ENCODE peak calls at places on chromosomes 11 and 22, in seven cellular contexts. Z is K562, E is A549, I is stomach, Y is left ventricle myocardium inferior, H is GM23338, A is HepG2. B is an unnamed sample.

GRCh38 chr11:119472186-119472855 is 49.3 kb upstream of the THY1 start:
- DNase-seq in H (no peak), I (peak; percentile 20), Y (no peak), E (no peak), A (peak; percentile 84), Z (no peak), B (no peak)

GRCh38 chr11:21636561-21636960 is 556.3 kb upstream of the ANO5 start:
- DNase-seq in I (no peak), H (no peak), Z (no peak), Y (no peak), A (no peak), E (no peak), B (no peak)

GRCh38 chr11:118113031-118113430 is 26.3 kb upstream of the SMIM35 start:
- DNase-seq in I (no peak), A (no peak), Z (no peak), E (no peak), H (no peak), Y (no peak), B (no peak)

GRCh38 chr11:10579700-10580099 is 11.2 kb upstream of the LYVE1 start:
- DNase-seq in Y (no peak), H (no peak), A (no peak), I (no peak), E (no peak), Z (no peak), B (no peak)

GRCh38 chr11:121596195-121597145 is 143.7 kb upstream of the SORL1-AS1 start:
- DNase-seq in A (no peak), H (no peak), I (no peak), E (no peak), Z (no peak), Y (no peak), B (no peak)

GRCh38 chr22:32994046-32994827 is 63.9 kb downstream of the SYN3 start:
- DNase-seq in A (no peak), Y (no peak), E (no peak), Z (no peak), H (peak; percentile 29), I (no peak), B (no peak)

GRCh38 chr22:43136801-43137200 is 6.4 kb downstream of the MCAT start:
- DNase-seq in A (no peak), Y (no peak), I (no peak), E (no peak), H (no peak), Z (no peak), B (no peak)

GRCh38 chr22:33859311-33859710 is 61.0 kb downstream of the LARGE1 start:
- DNase-seq in Z (no peak), Y (no peak), A (no peak), I (no peak), H (no peak), E (no peak), B (no peak)

GRCh38 chr22:38201371-38201717 is 450 bp upstream of the MAFF start:
- DNase-seq in Z (no peak), I (no peak), Y (no peak), A (no peak), E (no peak), H (no peak), B (no peak)
- H3K4me3 ChIP-seq in Z (peak overlapping the region; percentile 33), I (peak overlapping the region; percentile 77), Y (peak overlapping the region; percentile 83), A (peak overlapping the region; percentile 34), E (peak overlapping the region; percentile 67), H (peak overlapping the region; percentile 85), B (no peak overlapping the region)

GRCh38 chr11:65981972-65982823 is 19.8 kb downstream of the EIF1AD start:
- DNase-seq in Y (no peak), H (no peak), Z (no peak), I (no peak), A (no peak), E (no peak), B (no peak)

GRCh38 chr11:65982824-65983588 is 19.0 kb downstream of the EIF1AD start:
- DNase-seq in I (no peak), Y (no peak), Z (no peak), A (no peak), E (no peak), H (no peak), B (no peak)

GRCh38 chr11:65981101-65981740 is 19.7 kb downstream of the SART1 start:
- DNase-seq in E (no peak), Y (no peak), A (no peak), Z (no peak), H (no peak), I (no peak), B (no peak)

GRCh38 chr11:65987336-65987735 is 14.6 kb downstream of the EIF1AD start:
- DNase-seq in A (no peak), Z (no peak), E (no peak), H (no peak), Y (no peak), I (no peak), B (no peak)

DNA sequence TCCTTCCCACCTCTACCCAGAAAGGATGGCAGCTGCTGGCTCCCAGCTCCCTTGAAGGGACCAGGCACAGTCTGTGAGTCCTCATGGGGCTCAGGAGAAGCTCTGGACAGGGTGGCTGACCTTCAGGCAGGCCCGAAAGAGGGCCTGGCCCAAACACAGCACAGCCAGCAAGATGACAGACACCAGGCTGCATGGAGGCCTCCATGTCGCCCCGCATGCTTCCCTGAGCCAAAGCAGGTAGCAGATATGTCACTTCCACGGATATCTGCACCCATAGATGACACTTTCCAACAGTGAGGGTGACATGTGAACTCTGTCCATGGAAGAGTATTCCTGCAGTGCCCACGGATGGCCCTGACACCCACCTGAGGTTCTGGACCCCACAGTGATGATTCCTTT is 18.4 kb downstream of the EIF1AD start:
- DNase-seq in A (no peak), E (no peak), H (no peak), Z (no peak), Y (no peak), I (no peak), B (no peak)
- H3K27ac ChIP-seq in A (no peak overlapping the region), E (no peak overlapping the region), H (no peak overlapping the region), Z (no peak overlapping the region), Y (no peak overlapping the region), I (no peak overlapping the region), B (no peak overlapping the region)

GRCh38 chr11:16860632-16861031 is 122.2 kb downstream of the C11orf58 start:
- DNase-seq in A (no peak), Y (no peak), Z (peak; percentile 49), I (no peak), E (no peak), H (no peak), B (no peak)
- TF ChIP-seq CTCF in A (no peak), Y (no peak), Z (no peak), I (no peak), E (no peak), H (no peak), B (no peak)

GRCh38 chr11:66275396-66275795 is 2.6 kb upstream of the CNIH2 start:
- DNase-seq in I (no peak), E (no peak), H (no peak), Y (no peak), A (no peak), Z (no peak), B (no peak)
- H3K4me3 ChIP-seq in I (no peak overlapping the region), E (no peak overlapping the region), H (no peak overlapping the region), Y (no peak overlapping the region), A (no peak overlapping the region), Z (no peak overlapping the region), B (no peak overlapping the region)

GRCh38 chr11:71395010-71395560 is 53.1 kb downstream of the DHCR7 start:
- DNase-seq in Y (no peak), Z (no peak), E (no peak), I (no peak), H (no peak), A (no peak), B (no peak)

GRCh38 chr11:71391352-71391751 is 56.8 kb downstream of the DHCR7 start:
- DNase-seq in Z (no peak), H (no peak), A (no peak), Y (no peak), E (no peak), I (no peak), B (no peak)

GRCh38 chr11:71393283-71393682 is 54.9 kb downstream of the DHCR7 start:
- DNase-seq in E (no peak), H (no peak), A (no peak), I (no peak), Y (no peak), Z (no peak), B (no peak)

GRCh38 chr11:71388637-71389235 is 59.5 kb downstream of the DHCR7 start:
- DNase-seq in H (no peak), Y (no peak), I (no peak), E (no peak), Z (no peak), A (no peak), B (no peak)

DNA sequence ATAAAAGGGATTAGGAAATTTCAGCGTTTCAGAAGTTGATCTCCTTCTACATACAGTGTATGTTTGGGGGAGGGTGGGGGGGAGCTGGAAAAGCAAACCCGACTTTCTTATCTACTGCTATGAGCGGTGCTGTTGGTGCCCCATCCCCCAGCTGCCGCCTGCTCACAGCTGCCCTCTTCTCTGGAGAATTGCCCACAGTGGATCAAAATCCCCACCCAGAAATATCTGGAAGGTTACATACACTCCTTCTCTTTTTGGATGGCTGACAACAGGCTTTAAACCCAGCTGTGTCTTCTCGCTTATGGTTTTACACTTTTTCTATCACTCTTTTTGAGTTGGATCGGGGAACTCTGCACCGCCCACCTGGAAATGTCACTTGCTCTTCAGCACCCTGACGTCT is 56.4 kb downstream of the DHCR7 start:
- DNase-seq in A (no peak), Z (no peak), H (no peak), Y (no peak), E (no peak), I (no peak), B (no peak)
- H3K27ac ChIP-seq in A (no peak overlapping the region), Z (no peak overlapping the region), H (no peak overlapping the region), Y (no peak overlapping the region), E (no peak overlapping the region), I (no peak overlapping the region), B (no peak overlapping the region)

B was measured in lung.